ENCODE peak calls at places on chromosome 12, in nine cellular contexts. C, Z, D, W, M, Y, B, J and S are unnamed samples.

GRCh38 chr12:112134731-112135130 is 9.4 kb downstream of the TRAFD1 start:
- DNase-seq in C (no peak), Z (no peak), D (no peak), W (no peak), M (no peak), Y (no peak), B (no peak), J (no peak), S (no peak)

GRCh38 chr12:29066061-29066588 is 83.0 kb upstream of the FAR2 start:
- DNase-seq in C (no peak), Z (no peak), D (no peak), W (no peak), M (peak), Y (peak), B (peak), J (no peak), S (no peak)

GRCh38 chr12:25241171-25242020 is 9.3 kb downstream of the KRAS start:
- DNase-seq in C (no peak), Z (no peak), D (no peak), W (no peak), M (peak), Y (peak), B (peak), J (no peak), S (no peak)

GRCh38 chr12:40946612-40947194 is 241.4 kb upstream of the PDZRN4 start:
- DNase-seq in C (no peak), Z (no peak), D (no peak), W (no peak), M (peak), Y (peak), B (peak), J (no peak), S (peak)

GRCh38 chr12:121580959-121581680 is at the start of gene KDM2B:
- DNase-seq in C (peak), Z (no peak), D (no peak), W (no peak), M (peak), Y (peak), B (peak), J (peak), S (no peak)

GRCh38 chr12:121918679-121919038 is 267 bp downstream of the CFAP251 start:
- DNase-seq in C (no peak), Z (no peak), D (no peak), W (no peak), M (no peak), Y (no peak), B (no peak), J (no peak), S (no peak)

GRCh38 chr12:2264622-2265306 is 212.0 kb downstream of the CACNA1C start:
- DNase-seq in C (no peak), Z (no peak), D (no peak), W (no peak), M (peak), Y (peak), B (peak), J (no peak), S (no peak)

GRCh38 chr12:7972734-7973488 is 36.9 kb upstream of the SLC2A3 start:
- DNase-seq in C (no peak), Z (no peak), D (no peak), W (no peak), M (no peak), Y (no peak), B (no peak), J (no peak), S (no peak)

GRCh38 chr12:124655317-124656213 is 88.2 kb upstream of the NCOR2 start:
- DNase-seq in C (no peak), Z (no peak), D (peak), W (peak), M (peak), Y (peak), B (peak), J (peak), S (no peak)

GRCh38 chr12:32418221-32418620 is 18.9 kb downstream of the FGD4 start:
- DNase-seq in C (no peak), Z (no peak), D (no peak), W (no peak), M (no peak), Y (no peak), B (no peak), J (no peak), S (no peak)

GRCh38 chr12:92290016-92290685 is 144.5 kb upstream of the BTG1 start:
- DNase-seq in C (no peak), Z (no peak), D (no peak), W (no peak), M (peak), Y (peak), B (peak), J (no peak), S (no peak)

GRCh38 chr12:104669057-104669770 is 212.5 kb downstream of the CHST11 start:
- DNase-seq in C (no peak), Z (peak), D (no peak), W (peak), M (no peak), Y (no peak), B (no peak), J (no peak), S (no peak)

GRCh38 chr12:53004582-53004981 is 1.7 kb upstream of the EIF4B start:
- DNase-seq in C (no peak), Z (no peak), D (no peak), W (no peak), M (no peak), Y (peak), B (peak), J (peak), S (no peak)

GRCh38 chr12:19542606-19543005 is 103.3 kb downstream of the AEBP2 start:
- DNase-seq in C (no peak), Z (no peak), D (no peak), W (no peak), M (no peak), Y (no peak), B (no peak), J (no peak), S (no peak)

GRCh38 chr12:62190921-62191746 is 69.1 kb upstream of the USP15 start:
- DNase-seq in C (peak), Z (peak), D (no peak), W (peak), M (no peak), Y (no peak), B (no peak), J (peak), S (peak)

GRCh38 chr12:57764662-57765002 is 2.2 kb downstream of the CYP27B1 start:
- DNase-seq in C (no peak), Z (no peak), D (no peak), W (no peak), M (no peak), Y (no peak), B (no peak), J (peak), S (no peak)

GRCh38 chr12:58750484-58750883 is 169.8 kb downstream of the LRIG3 start:
- DNase-seq in C (no peak), Z (no peak), D (no peak), W (no peak), M (peak), Y (peak), B (peak), J (no peak), S (no peak)

GRCh38 chr12:32451816-32452215 is 52.5 kb downstream of the FGD4 start:
- DNase-seq in C (no peak), Z (no peak), D (no peak), W (no peak), M (no peak), Y (no peak), B (no peak), J (no peak), S (no peak)

GRCh38 chr12:104622942-104623341 is 166.2 kb downstream of the CHST11 start:
- DNase-seq in C (no peak), Z (no peak), D (no peak), W (no peak), M (no peak), Y (no peak), B (no peak), J (no peak), S (no peak)

GRCh38 chr12:92552412-92553108 is 150.2 kb upstream of the PLEKHG7 start:
- DNase-seq in C (no peak), Z (no peak), D (no peak), W (no peak), M (peak), Y (no peak), B (no peak), J (no peak), S (no peak)

GRCh38 chr12:31519525-31519924 is 71.4 kb downstream of the DENND5B start:
- DNase-seq in C (no peak), Z (no peak), D (no peak), W (no peak), M (no peak), Y (peak), B (no peak), J (no peak), S (no peak)

GRCh38 chr12:97075583-97076268 is 168.7 kb downstream of the NEDD1 start:
- DNase-seq in C (no peak), Z (no peak), D (no peak), W (no peak), M (peak), Y (no peak), B (peak), J (no peak), S (no peak)

GRCh38 chr12:83763425-83763824 is 1076.7 kb downstream of the TMTC2 start:
- DNase-seq in C (no peak), Z (no peak), D (no peak), W (no peak), M (no peak), Y (no peak), B (peak), J (no peak), S (no peak)

GRCh38 chr12:109655578-109655977 is 58.0 kb upstream of the FAM222A start:
- DNase-seq in C (no peak), Z (no peak), D (no peak), W (no peak), M (no peak), Y (no peak), B (no peak), J (no peak), S (no peak)

GRCh38 chr12:47757840-47758583 is 668 bp downstream of the RAPGEF3 start:
- DNase-seq in C (no peak), Z (peak), D (no peak), W (peak), M (no peak), Y (no peak), B (no peak), J (peak), S (no peak)

GRCh38 chr12:28025821-28026505 is 53.4 kb upstream of the PTHLH start:
- DNase-seq in C (no peak), Z (no peak), D (no peak), W (no peak), M (peak), Y (no peak), B (no peak), J (no peak), S (no peak)

GRCh38 chr12:42588308-42588836 is 1.2 kb downstream of the PRICKLE1 start:
- DNase-seq in C (no peak), Z (no peak), D (no peak), W (no peak), M (no peak), Y (no peak), B (no peak), J (no peak), S (no peak)

GRCh38 chr12:88451254-88451653 is 129.0 kb downstream of the KITLG start:
- DNase-seq in C (no peak), Z (no peak), D (no peak), W (no peak), M (peak), Y (no peak), B (no peak), J (no peak), S (no peak)

GRCh38 chr12:93373847-93374723 is 3.6 kb upstream of the NUDT4 start:
- DNase-seq in C (no peak), Z (no peak), D (no peak), W (no peak), M (no peak), Y (no peak), B (no peak), J (no peak), S (no peak)

GRCh38 chr12:90280564-90281058 is 572.0 kb upstream of the ATP2B1 start:
- DNase-seq in C (no peak), Z (no peak), D (no peak), W (no peak), M (peak), Y (no peak), B (peak), J (no peak), S (no peak)

GRCh38 chr12:98373019-98373554 is 142.3 kb upstream of the TMPO start:
- DNase-seq in C (peak), Z (no peak), D (no peak), W (no peak), M (peak), Y (peak), B (peak), J (no peak), S (peak)

GRCh38 chr12:913919-914718 is 35.4 kb downstream of the RAD52 start:
- DNase-seq in C (no peak), Z (no peak), D (no peak), W (no peak), M (peak), Y (peak), B (peak), J (no peak), S (no peak)

GRCh38 chr12:31929140-31929526 is 30.1 kb upstream of the RESF1 start:
- DNase-seq in C (no peak), Z (no peak), D (no peak), W (no peak), M (no peak), Y (no peak), B (no peak), J (no peak), S (no peak)

GRCh38 chr12:15469342-15469741 is 147.0 kb downstream of the PTPRO start:
- DNase-seq in C (no peak), Z (no peak), D (no peak), W (no peak), M (no peak), Y (no peak), B (no peak), J (no peak), S (no peak)

GRCh38 chr12:104641862-104642261 is 185.1 kb downstream of the CHST11 start:
- DNase-seq in C (no peak), Z (peak), D (no peak), W (no peak), M (no peak), Y (no peak), B (no peak), J (no peak), S (peak)

GRCh38 chr12:591167-591570 is 72.1 kb downstream of the NINJ2 start:
- DNase-seq in C (no peak), Z (no peak), D (no peak), W (peak), M (no peak), Y (no peak), B (no peak), J (no peak), S (no peak)

GRCh38 chr12:19261773-19262172 is 132.2 kb downstream of the PLEKHA5 start:
- DNase-seq in C (no peak), Z (no peak), D (no peak), W (no peak), M (no peak), Y (no peak), B (no peak), J (no peak), S (no peak)

GRCh38 chr12:132211811-132212210 is 67.6 kb downstream of the NOC4L start:
- DNase-seq in C (no peak), Z (no peak), D (no peak), W (peak), M (no peak), Y (no peak), B (no peak), J (no peak), S (no peak)

GRCh38 chr12:85043829-85044228 is 7.7 kb downstream of the LRRIQ1 start:
- DNase-seq in C (no peak), Z (no peak), D (no peak), W (no peak), M (no peak), Y (no peak), B (no peak), J (no peak), S (no peak)

GRCh38 chr12:55515696-55516095 is 23.5 kb downstream of the OR6C68 start:
- DNase-seq in C (no peak), Z (no peak), D (no peak), W (no peak), M (no peak), Y (no peak), B (no peak), J (no peak), S (no peak)
- TF ChIP-seq CTCF in C (no peak), Z (no peak), D (peak), W (no peak), M (no peak), Y (no peak), B (no peak), J (peak), S (no peak)

DNA sequence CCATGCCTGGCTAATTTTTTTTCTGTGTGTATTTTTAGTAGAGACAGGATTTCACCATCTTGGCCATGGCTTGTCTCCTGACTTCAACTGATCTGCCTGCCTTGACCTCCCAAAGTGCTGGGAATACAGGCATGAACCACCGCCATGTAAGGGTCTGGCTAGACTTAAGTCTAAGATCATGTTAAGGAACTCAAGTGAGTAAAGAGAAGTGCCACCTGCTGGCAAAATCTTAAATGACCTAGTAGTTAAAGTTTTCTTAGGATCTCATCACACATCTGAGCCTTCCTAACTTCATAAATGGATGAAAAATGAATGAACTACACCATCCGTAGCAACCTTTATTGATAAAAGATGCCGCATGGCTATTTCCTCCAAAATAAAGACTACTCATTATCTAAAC is 1.7 kb upstream of the C12orf56 start:
- DNase-seq in C (peak), Z (no peak), D (no peak), W (no peak), M (peak), Y (peak), B (peak), J (no peak), S (peak)
- TF ChIP-seq CTCF in C (peak), Z (peak), D (peak), W (no peak), M (peak), Y (peak), B (peak), J (peak), S (peak)

DNA sequence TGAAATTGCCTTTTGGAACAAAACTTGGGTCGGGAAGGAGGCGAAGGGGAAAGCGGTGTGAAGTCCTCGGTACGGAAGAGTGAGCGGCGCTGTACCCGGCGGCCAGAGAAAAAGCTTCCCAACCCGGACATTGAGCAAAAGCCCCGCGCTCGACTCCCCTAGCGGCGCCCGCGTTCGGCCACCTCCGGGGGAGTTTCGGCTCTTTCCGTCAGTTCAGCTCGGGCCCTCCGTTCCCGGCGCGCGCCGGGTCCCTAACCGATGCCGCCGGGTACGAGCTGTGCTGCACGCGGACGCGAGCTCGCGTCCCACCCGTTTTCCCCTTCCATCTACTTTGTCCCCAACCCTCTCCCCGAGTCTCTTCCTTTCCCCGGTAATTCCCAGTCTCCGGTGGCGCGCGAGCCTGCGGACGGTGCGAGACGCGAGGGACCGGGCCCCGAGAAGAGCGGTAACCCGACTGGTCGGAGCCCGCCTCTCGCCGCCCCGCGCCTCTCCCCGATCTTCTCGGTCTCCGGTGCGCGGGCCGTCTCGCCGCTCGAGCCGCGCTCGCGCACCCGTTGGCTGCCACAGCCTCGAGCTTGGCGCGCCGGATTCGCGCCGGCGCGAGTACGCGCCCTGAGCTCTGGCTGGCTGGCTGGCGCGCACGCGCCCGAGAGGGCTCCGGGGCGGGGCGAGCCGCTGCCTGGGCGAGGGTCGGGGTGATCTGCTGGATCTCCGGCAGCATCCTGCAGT is 446 bp upstream of the SPATS2 start:
- DNase-seq in C (peak), Z (peak), D (peak), W (peak), M (peak), Y (peak), B (peak), J (peak), S (peak)
- TF ChIP-seq CTCF in C (no peak), Z (peak), D (peak), W (peak), M (no peak), Y (peak), B (peak), J (peak), S (peak)

GRCh38 chr12:6067152-6067916 is 57.1 kb downstream of the VWF start:
- DNase-seq in C (peak), Z (no peak), D (no peak), W (no peak), M (no peak), Y (no peak), B (peak), J (peak), S (no peak)
- TF ChIP-seq CTCF in C (peak), Z (peak), D (peak), W (peak), M (peak), Y (peak), B (peak), J (peak), S (no peak)

GRCh38 chr12:123238330-123238682 is 5.1 kb downstream of the MTRFR start:
- DNase-seq in C (no peak), Z (no peak), D (no peak), W (no peak), M (no peak), Y (no peak), B (no peak), J (no peak), S (no peak)
- TF ChIP-seq CTCF in C (peak), Z (no peak), D (peak), W (no peak), M (no peak), Y (no peak), B (no peak), J (no peak), S (no peak)

GRCh38 chr12:12562585-12563245 is at the start of gene DUSP16:
- DNase-seq in C (peak), Z (peak), D (peak), W (peak), M (peak), Y (peak), B (peak), J (peak), S (peak)

GRCh38 chr12:12559699-12560296 is 2.9 kb downstream of the DUSP16 start:
- DNase-seq in C (no peak), Z (no peak), D (no peak), W (no peak), M (no peak), Y (no peak), B (no peak), J (no peak), S (no peak)

GRCh38 chr12:12562016-12562483 is 613 bp downstream of the DUSP16 start:
- DNase-seq in C (peak), Z (peak), D (no peak), W (peak), M (no peak), Y (peak), B (peak), J (peak), S (peak)

GRCh38 chr12:12560587-12561304 is 1.9 kb downstream of the DUSP16 start:
- DNase-seq in C (no peak), Z (no peak), D (no peak), W (no peak), M (peak), Y (peak), B (peak), J (no peak), S (peak)

GRCh38 chr12:12561305-12562015 is 1.2 kb downstream of the DUSP16 start:
- DNase-seq in C (peak), Z (peak), D (peak), W (peak), M (peak), Y (peak), B (peak), J (peak), S (no peak)
- TF ChIP-seq CTCF in C (no peak), Z (no peak), D (peak), W (no peak), M (no peak), Y (no peak), B (no peak), J (no peak), S (peak)